ENCODE peak calls at places on chromosomes 13 and 19, in five cellular contexts. One of them, this sample, is unnamed.

GRCh38 chr19:13011653-13012389 is 16.5 kb downstream of the NFIX start:
- DNase-seq in activated effector memory CD4-positive, alpha-beta T cell treated with anti-CD3 and anti-CD28 coated beads, Interleukin-2, amount 50 U/mL, for 16 hours: no peak
- DNase-seq in thoracic aorta: no peak
- DNase-seq in uterus: no peak
- DNase-seq in CD4-positive, alpha-beta T cell: no peak
- DNase-seq in this sample: no peak

GRCh38 chr19:46426035-46426505 is 2.7 kb downstream of the PNMA8C start:
- DNase-seq in thoracic aorta: no peak
- DNase-seq in CD4-positive, alpha-beta T cell: no peak
- DNase-seq in activated effector memory CD4-positive, alpha-beta T cell treated with anti-CD3 and anti-CD28 coated beads, Interleukin-2, amount 50 U/mL, for 16 hours: no peak
- DNase-seq in uterus: no peak
- DNase-seq in this sample: no peak

GRCh38 chr13:37484056-37484455 is 114.5 kb downstream of the POSTN start:
- DNase-seq in uterus: no peak
- DNase-seq in activated effector memory CD4-positive, alpha-beta T cell treated with anti-CD3 and anti-CD28 coated beads, Interleukin-2, amount 50 U/mL, for 16 hours: no peak
- DNase-seq in CD4-positive, alpha-beta T cell: no peak
- DNase-seq in thoracic aorta: no peak
- DNase-seq in this sample: no peak

GRCh38 chr13:110444226-110444653 is 117.3 kb downstream of the RAB20 start:
- DNase-seq in thoracic aorta: no peak
- DNase-seq in CD4-positive, alpha-beta T cell: no peak
- DNase-seq in uterus: peak; percentile 58
- DNase-seq in activated effector memory CD4-positive, alpha-beta T cell treated with anti-CD3 and anti-CD28 coated beads, Interleukin-2, amount 50 U/mL, for 16 hours: no peak
- DNase-seq in this sample: no peak

GRCh38 chr19:11587973-11588631 is 9.2 kb upstream of the ZNF627 start:
- DNase-seq in thoracic aorta: no peak
- DNase-seq in CD4-positive, alpha-beta T cell: no peak
- DNase-seq in uterus: no peak
- DNase-seq in activated effector memory CD4-positive, alpha-beta T cell treated with anti-CD3 and anti-CD28 coated beads, Interleukin-2, amount 50 U/mL, for 16 hours: no peak
- DNase-seq in this sample: no peak

GRCh38 chr19:5250127-5250659 is 90.4 kb downstream of the PTPRS start:
- DNase-seq in activated effector memory CD4-positive, alpha-beta T cell treated with anti-CD3 and anti-CD28 coated beads, Interleukin-2, amount 50 U/mL, for 16 hours: no peak
- DNase-seq in CD4-positive, alpha-beta T cell: no peak
- DNase-seq in thoracic aorta: peak; percentile 53
- DNase-seq in uterus: no peak
- DNase-seq in this sample: no peak

GRCh38 chr19:53823380-53824120 is 564 bp downstream of the NLRP12 start:
- DNase-seq in activated effector memory CD4-positive, alpha-beta T cell treated with anti-CD3 and anti-CD28 coated beads, Interleukin-2, amount 50 U/mL, for 16 hours: no peak
- DNase-seq in CD4-positive, alpha-beta T cell: no peak
- DNase-seq in uterus: no peak
- DNase-seq in thoracic aorta: no peak
- DNase-seq in this sample: no peak

GRCh38 chr13:73388586-73388985 is 329.8 kb downstream of the KLF5 start:
- DNase-seq in CD4-positive, alpha-beta T cell: no peak
- DNase-seq in thoracic aorta: no peak
- DNase-seq in uterus: no peak
- DNase-seq in activated effector memory CD4-positive, alpha-beta T cell treated with anti-CD3 and anti-CD28 coated beads, Interleukin-2, amount 50 U/mL, for 16 hours: no peak
- DNase-seq in this sample: no peak

GRCh38 chr19:13099073-13099999 is 3.3 kb downstream of the LYL1 start:
- DNase-seq in thoracic aorta: no peak
- DNase-seq in activated effector memory CD4-positive, alpha-beta T cell treated with anti-CD3 and anti-CD28 coated beads, Interleukin-2, amount 50 U/mL, for 16 hours: peak; percentile 93
- DNase-seq in CD4-positive, alpha-beta T cell: peak; percentile 80
- DNase-seq in uterus: peak; percentile 77
- DNase-seq in this sample: peak; percentile 76

GRCh38 chr19:10288662-10289166 is 1.0 kb upstream of the ICAM5 start:
- DNase-seq in activated effector memory CD4-positive, alpha-beta T cell treated with anti-CD3 and anti-CD28 coated beads, Interleukin-2, amount 50 U/mL, for 16 hours: peak; percentile 76
- DNase-seq in uterus: no peak
- DNase-seq in thoracic aorta: no peak
- DNase-seq in CD4-positive, alpha-beta T cell: no peak
- DNase-seq in this sample: no peak

GRCh38 chr13:110455941-110456340 is 105.6 kb downstream of the RAB20 start:
- DNase-seq in CD4-positive, alpha-beta T cell: peak; percentile 44
- DNase-seq in activated effector memory CD4-positive, alpha-beta T cell treated with anti-CD3 and anti-CD28 coated beads, Interleukin-2, amount 50 U/mL, for 16 hours: peak; percentile 81
- DNase-seq in uterus: peak; percentile 67
- DNase-seq in thoracic aorta: peak; percentile 43
- DNase-seq in this sample: peak; percentile 34

GRCh38 chr13:28181413-28181812 is 43.1 kb downstream of the PAN3 start:
- DNase-seq in uterus: no peak
- DNase-seq in CD4-positive, alpha-beta T cell: no peak
- DNase-seq in activated effector memory CD4-positive, alpha-beta T cell treated with anti-CD3 and anti-CD28 coated beads, Interleukin-2, amount 50 U/mL, for 16 hours: no peak
- DNase-seq in thoracic aorta: no peak
- DNase-seq in this sample: no peak

GRCh38 chr13:50892162-50892944 is 17.2 kb upstream of the RNASEH2B start:
- DNase-seq in activated effector memory CD4-positive, alpha-beta T cell treated with anti-CD3 and anti-CD28 coated beads, Interleukin-2, amount 50 U/mL, for 16 hours: peak; percentile 76
- DNase-seq in thoracic aorta: no peak
- DNase-seq in uterus: no peak
- DNase-seq in CD4-positive, alpha-beta T cell: peak; percentile 45
- DNase-seq in this sample: peak; percentile 25

GRCh38 chr13:78826936-78827335 is 168.0 kb upstream of the OBI1 start:
- DNase-seq in uterus: no peak
- DNase-seq in CD4-positive, alpha-beta T cell: no peak
- DNase-seq in activated effector memory CD4-positive, alpha-beta T cell treated with anti-CD3 and anti-CD28 coated beads, Interleukin-2, amount 50 U/mL, for 16 hours: no peak
- DNase-seq in thoracic aorta: no peak
- DNase-seq in this sample: no peak

GRCh38 chr13:33931397-33931987 is 113.5 kb downstream of the RFC3 start:
- DNase-seq in uterus: no peak
- DNase-seq in thoracic aorta: no peak
- DNase-seq in CD4-positive, alpha-beta T cell: no peak
- DNase-seq in activated effector memory CD4-positive, alpha-beta T cell treated with anti-CD3 and anti-CD28 coated beads, Interleukin-2, amount 50 U/mL, for 16 hours: no peak
- DNase-seq in this sample: no peak

GRCh38 chr13:51832471-51833152 is 12.4 kb downstream of the TMEM272 start:
- DNase-seq in CD4-positive, alpha-beta T cell: peak; percentile 53
- DNase-seq in uterus: no peak
- DNase-seq in activated effector memory CD4-positive, alpha-beta T cell treated with anti-CD3 and anti-CD28 coated beads, Interleukin-2, amount 50 U/mL, for 16 hours: peak; percentile 78
- DNase-seq in thoracic aorta: no peak
- DNase-seq in this sample: peak; percentile 60

GRCh38 chr19:45717983-45718650 is 12.6 kb downstream of the FBXO46 start:
- DNase-seq in thoracic aorta: no peak
- DNase-seq in CD4-positive, alpha-beta T cell: no peak
- DNase-seq in uterus: no peak
- DNase-seq in activated effector memory CD4-positive, alpha-beta T cell treated with anti-CD3 and anti-CD28 coated beads, Interleukin-2, amount 50 U/mL, for 16 hours: no peak
- DNase-seq in this sample: no peak

GRCh38 chr19:13060964-13061927 is 41.4 kb downstream of the LYL1 start:
- DNase-seq in activated effector memory CD4-positive, alpha-beta T cell treated with anti-CD3 and anti-CD28 coated beads, Interleukin-2, amount 50 U/mL, for 16 hours: peak; percentile 91
- DNase-seq in uterus: peak; percentile 83
- DNase-seq in thoracic aorta: no peak
- DNase-seq in CD4-positive, alpha-beta T cell: peak; percentile 75
- DNase-seq in this sample: peak; percentile 72

GRCh38 chr19:4388171-4389063 is 11.9 kb downstream of the SH3GL1 start:
- DNase-seq in CD4-positive, alpha-beta T cell: no peak
- DNase-seq in thoracic aorta: no peak
- DNase-seq in uterus: no peak
- DNase-seq in activated effector memory CD4-positive, alpha-beta T cell treated with anti-CD3 and anti-CD28 coated beads, Interleukin-2, amount 50 U/mL, for 16 hours: no peak
- DNase-seq in this sample: no peak

GRCh38 chr19:49064768-49065611 is at the start of gene NTF4:
- DNase-seq in CD4-positive, alpha-beta T cell: no peak
- DNase-seq in thoracic aorta: no peak
- DNase-seq in activated effector memory CD4-positive, alpha-beta T cell treated with anti-CD3 and anti-CD28 coated beads, Interleukin-2, amount 50 U/mL, for 16 hours: no peak
- DNase-seq in uterus: no peak
- DNase-seq in this sample: no peak

GRCh38 chr13:78762825-78763224 is 103.9 kb upstream of the OBI1 start:
- DNase-seq in uterus: no peak
- DNase-seq in thoracic aorta: no peak
- DNase-seq in CD4-positive, alpha-beta T cell: no peak
- DNase-seq in activated effector memory CD4-positive, alpha-beta T cell treated with anti-CD3 and anti-CD28 coated beads, Interleukin-2, amount 50 U/mL, for 16 hours: no peak
- DNase-seq in this sample: no peak

GRCh38 chr13:111911754-111912452 is 155.0 kb upstream of the SOX1 start:
- DNase-seq in thoracic aorta: no peak
- DNase-seq in CD4-positive, alpha-beta T cell: no peak
- DNase-seq in uterus: no peak
- DNase-seq in activated effector memory CD4-positive, alpha-beta T cell treated with anti-CD3 and anti-CD28 coated beads, Interleukin-2, amount 50 U/mL, for 16 hours: peak; percentile 34
- DNase-seq in this sample: no peak

GRCh38 chr13:44414771-44415170 is 41.1 kb downstream of the SERP2 start:
- DNase-seq in CD4-positive, alpha-beta T cell: no peak
- DNase-seq in activated effector memory CD4-positive, alpha-beta T cell treated with anti-CD3 and anti-CD28 coated beads, Interleukin-2, amount 50 U/mL, for 16 hours: no peak
- DNase-seq in uterus: no peak
- DNase-seq in thoracic aorta: no peak
- DNase-seq in this sample: no peak

GRCh38 chr13:65063753-65064152 is 2166.4 kb downstream of the PCDH9 start:
- DNase-seq in activated effector memory CD4-positive, alpha-beta T cell treated with anti-CD3 and anti-CD28 coated beads, Interleukin-2, amount 50 U/mL, for 16 hours: no peak
- DNase-seq in thoracic aorta: no peak
- DNase-seq in uterus: no peak
- DNase-seq in CD4-positive, alpha-beta T cell: no peak
- DNase-seq in this sample: no peak

GRCh38 chr19:56091066-56091490 is 30.0 kb downstream of the ZNF787 start:
- DNase-seq in CD4-positive, alpha-beta T cell: no peak
- DNase-seq in thoracic aorta: no peak
- DNase-seq in uterus: no peak
- DNase-seq in activated effector memory CD4-positive, alpha-beta T cell treated with anti-CD3 and anti-CD28 coated beads, Interleukin-2, amount 50 U/mL, for 16 hours: no peak
- DNase-seq in this sample: no peak

GRCh38 chr19:48635263-48635965 is 1.8 kb downstream of the DBP start:
- DNase-seq in uterus: peak; percentile 75
- DNase-seq in activated effector memory CD4-positive, alpha-beta T cell treated with anti-CD3 and anti-CD28 coated beads, Interleukin-2, amount 50 U/mL, for 16 hours: peak; percentile 92
- DNase-seq in thoracic aorta: no peak
- DNase-seq in CD4-positive, alpha-beta T cell: peak; percentile 69
- DNase-seq in this sample: peak; percentile 62

GRCh38 chr13:68128297-68128915 is 898.3 kb upstream of the PCDH9 start:
- DNase-seq in thoracic aorta: no peak
- DNase-seq in uterus: no peak
- DNase-seq in activated effector memory CD4-positive, alpha-beta T cell treated with anti-CD3 and anti-CD28 coated beads, Interleukin-2, amount 50 U/mL, for 16 hours: no peak
- DNase-seq in CD4-positive, alpha-beta T cell: no peak
- DNase-seq in this sample: no peak

GRCh38 chr19:11581740-11582139 is 4.3 kb upstream of the ACP5 start:
- DNase-seq in thoracic aorta: no peak
- DNase-seq in uterus: no peak
- DNase-seq in activated effector memory CD4-positive, alpha-beta T cell treated with anti-CD3 and anti-CD28 coated beads, Interleukin-2, amount 50 U/mL, for 16 hours: peak; percentile 77
- DNase-seq in CD4-positive, alpha-beta T cell: no peak
- DNase-seq in this sample: no peak

GRCh38 chr13:111184685-111185401 is 69.7 kb downstream of the ARHGEF7 start:
- DNase-seq in CD4-positive, alpha-beta T cell: peak; percentile 41
- DNase-seq in thoracic aorta: no peak
- DNase-seq in uterus: no peak
- DNase-seq in activated effector memory CD4-positive, alpha-beta T cell treated with anti-CD3 and anti-CD28 coated beads, Interleukin-2, amount 50 U/mL, for 16 hours: peak; percentile 71
- DNase-seq in this sample: peak; percentile 38